ENCODE peak calls at places on chromosomes 6 and 20, in nine cellular contexts. D is kidney, I is fibroblast of lung, L is Calu3, T is endothelial cell of umbilical vein, Z is tibial nerve, F is lower lobe of right lung, M is glutamatergic neuron, C is epithelial cell of esophagus. J is an unnamed sample.
A peak's percentile ranks its signal among the peaks of the same experiment; 100 is the strongest.

GRCh38 chr6:56096454-56096853 is 150.9 kb downstream of the COL21A1 start:
- DNase-seq in D (no peak), I (no peak), L (no peak), T (no peak), Z (no peak), F (no peak), M (no peak), C (no peak), J (no peak)

GRCh38 chr6:161101517-161101916 is 109.9 kb downstream of the MAP3K4 start:
- DNase-seq in D (no peak), I (peak; percentile 23), L (no peak), T (no peak), Z (no peak), F (no peak), M (peak; percentile 46), C (no peak), J (no peak)

GRCh38 chr6:79495246-79495645 is 42.0 kb downstream of the LCA5 start:
- DNase-seq in D (no peak), I (no peak), L (no peak), T (no peak), Z (no peak), F (no peak), M (no peak), C (no peak), J (no peak)

GRCh38 chr20:61738601-61739069 is 327.0 kb downstream of the TAF4 start:
- DNase-seq in D (peak; percentile 61), I (no peak), L (no peak), T (no peak), Z (no peak), F (peak; percentile 31), M (no peak), C (no peak), J (no peak)

GRCh38 chr20:61458146-61458746 is 206.2 kb downstream of the CDH4 start:
- DNase-seq in D (no peak), I (no peak), L (no peak), T (no peak), Z (no peak), F (no peak), M (no peak), C (no peak), J (no peak)

GRCh38 chr6:133977983-133978895 is 25.2 kb downstream of the TBPL1 start:
- DNase-seq in D (no peak), I (peak; percentile 79), L (no peak), T (peak; percentile 59), Z (peak; percentile 51), F (no peak), M (no peak), C (peak; percentile 85), J (peak; percentile 66)

GRCh38 chr6:46014511-46015118 is 1.0 kb downstream of the CLIC5 start:
- DNase-seq in D (peak; percentile 73), I (no peak), L (peak; percentile 19), T (no peak), Z (no peak), F (peak; percentile 50), M (peak; percentile 23), C (no peak), J (no peak)

GRCh38 chr20:40010483-40010882 is 678.6 kb downstream of the MAFB start:
- DNase-seq in D (peak; percentile 65), I (no peak), L (no peak), T (no peak), Z (no peak), F (peak; percentile 31), M (no peak), C (no peak), J (no peak)

GRCh38 chr20:8855315-8855714 is 213.6 kb upstream of the PLCB4 start:
- DNase-seq in D (no peak), I (peak; percentile 46), L (no peak), T (no peak), Z (no peak), F (no peak), M (no peak), C (peak; percentile 17), J (peak; percentile 52)

GRCh38 chr6:16505711-16506362 is 255.4 kb downstream of the ATXN1 start:
- DNase-seq in D (no peak), I (peak; percentile 93), L (no peak), T (peak; percentile 16), Z (no peak), F (no peak), M (no peak), C (peak; percentile 19), J (peak; percentile 61)

GRCh38 chr6:28742668-28743270 is 181.0 kb downstream of the TRIM27 start:
- DNase-seq in D (no peak), I (peak; percentile 35), L (no peak), T (peak; percentile 35), Z (no peak), F (no peak), M (peak; percentile 24), C (peak; percentile 76), J (peak; percentile 79)

GRCh38 chr6:41878961-41879405 is 16.2 kb downstream of the USP49 start:
- DNase-seq in D (no peak), I (peak; percentile 53), L (no peak), T (no peak), Z (no peak), F (no peak), M (no peak), C (peak; percentile 14), J (peak; percentile 73)

GRCh38 chr20:61809006-61809770 is 256.5 kb downstream of the TAF4 start:
- DNase-seq in D (peak; percentile 45), I (no peak), L (no peak), T (no peak), Z (no peak), F (peak; percentile 32), M (peak; percentile 3), C (no peak), J (no peak)

GRCh38 chr6:126880926-126881325 is 237.5 kb upstream of the RSPO3 start:
- DNase-seq in D (no peak), I (no peak), L (no peak), T (no peak), Z (no peak), F (no peak), M (no peak), C (no peak), J (no peak)

GRCh38 chr6:102798631-102799030 is 1405.1 kb downstream of the GRIK2 start:
- DNase-seq in D (no peak), I (no peak), L (no peak), T (no peak), Z (no peak), F (no peak), M (peak; percentile 62), C (peak; percentile 7), J (no peak)
- TF ChIP-seq CTCF in D (no peak), I (no peak), L (no peak), T (no peak), Z (no peak), F (no peak), M (peak; percentile 9), C (peak; percentile 10), J (no peak)

GRCh38 chr6:25709761-25710160 is 44.8 kb upstream of the SLC17A4 start:
- DNase-seq in D (no peak), I (no peak), L (no peak), T (no peak), Z (no peak), F (no peak), M (no peak), C (no peak), J (no peak)

GRCh38 chr6:25710287-25710686 is 44.3 kb upstream of the SLC17A4 start:
- DNase-seq in D (no peak), I (no peak), L (no peak), T (no peak), Z (no peak), F (no peak), M (no peak), C (no peak), J (no peak)

GRCh38 chr6:25715794-25716193 is 38.7 kb upstream of the SLC17A4 start:
- DNase-seq in D (no peak), I (no peak), L (no peak), T (no peak), Z (no peak), F (no peak), M (no peak), C (no peak), J (no peak)

GRCh38 chr6:25714765-25715164 is 39.8 kb upstream of the SLC17A4 start:
- DNase-seq in D (no peak), I (no peak), L (no peak), T (peak; percentile 82), Z (no peak), F (no peak), M (no peak), C (no peak), J (no peak)

DNA sequence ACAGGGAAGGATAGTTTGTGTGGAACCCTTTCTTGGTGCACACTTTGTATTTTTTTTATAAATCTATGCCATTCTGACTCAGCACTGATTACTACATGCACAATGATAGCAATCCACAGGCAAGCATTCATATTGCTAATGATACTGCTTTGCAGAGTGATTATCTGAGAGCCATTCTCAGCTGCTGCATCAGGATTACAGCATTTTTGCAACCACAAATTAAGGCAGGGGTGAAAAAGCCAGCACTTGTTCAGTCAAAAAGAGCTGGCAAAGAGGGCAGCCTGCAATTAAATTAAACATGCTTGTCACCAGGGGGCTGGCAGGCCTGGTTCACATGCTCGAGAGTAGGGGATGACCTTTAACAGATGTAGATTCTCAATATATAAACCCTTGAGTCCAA is 40.7 kb upstream of the SLC17A4 start:
- DNase-seq in D (no peak), I (no peak), L (no peak), T (no peak), Z (no peak), F (no peak), M (no peak), C (no peak), J (no peak)
- TF ChIP-seq CTCF in D (no peak), I (no peak), L (no peak), T (no peak), Z (no peak), F (no peak), M (no peak), C (no peak), J (no peak)

DNA sequence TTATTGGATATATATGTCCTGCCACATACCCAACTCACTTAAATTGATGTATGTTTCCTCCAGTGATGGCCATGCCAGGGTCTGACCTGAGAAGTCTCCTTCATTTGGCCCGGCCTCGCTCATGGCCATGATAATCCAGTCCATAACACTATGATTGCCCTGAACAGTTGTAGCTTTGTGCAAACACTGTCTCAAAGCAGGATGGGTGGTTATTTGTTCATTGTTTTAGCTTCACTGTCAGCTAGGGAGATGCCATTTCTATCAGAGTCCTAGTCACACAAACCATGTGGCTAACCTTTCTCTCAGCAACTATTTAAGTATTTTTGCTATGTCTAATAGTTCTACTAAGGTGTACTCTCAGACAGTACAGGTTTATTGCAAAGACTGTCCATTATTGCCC is 47.6 kb upstream of the ZNF337 start:
- DNase-seq in D (no peak), I (no peak), L (no peak), T (no peak), Z (no peak), F (no peak), M (no peak), C (no peak), J (no peak)
- TF ChIP-seq CTCF in D (no peak), I (no peak), L (no peak), T (no peak), Z (no peak), F (no peak), M (no peak), C (no peak), J (no peak)

DNA sequence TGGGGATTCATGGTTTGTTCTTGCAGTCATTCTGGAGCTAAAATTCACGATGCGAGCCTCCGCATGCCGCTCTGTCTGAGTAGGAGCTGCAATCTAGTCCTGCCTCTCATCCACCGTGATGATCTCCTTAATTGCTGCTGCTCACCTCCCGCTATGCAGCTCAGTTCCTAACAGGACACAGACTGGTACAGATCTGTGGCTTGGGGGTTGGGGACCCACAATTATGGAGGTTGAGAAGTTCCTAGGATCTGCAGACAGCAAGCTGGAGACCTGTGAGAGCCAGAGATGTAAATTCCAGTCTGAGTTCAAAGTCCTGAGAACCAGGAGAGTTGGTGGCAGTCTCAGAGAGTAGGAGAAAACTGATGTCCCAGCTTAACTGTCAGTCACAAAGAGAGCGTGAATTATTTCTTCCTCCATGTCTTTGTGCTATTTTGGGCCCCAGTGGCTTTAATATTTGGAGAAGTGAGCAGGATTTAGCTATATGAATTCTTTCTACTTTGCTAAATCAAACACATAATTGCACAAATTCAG is 378.7 kb upstream of the MAN1A1 start:
- DNase-seq in D (no peak), I (no peak), L (no peak), T (no peak), Z (no peak), F (no peak), M (no peak), C (no peak), J (no peak)
- TF ChIP-seq CTCF in D (no peak), I (no peak), L (no peak), T (no peak), Z (no peak), F (no peak), M (no peak), C (no peak), J (no peak)